ENCODE peak calls at places on chromosomes 3 and 15, in seven cellular contexts. M is NAMALWA; B is left colon; T is activated naive CD8-positive, alpha-beta T cell treated with anti-CD3 and anti-CD28 coated beads for 36 hours; X is HEK293T; Z is fibroblast of pulmonary artery; H is lower leg skin. O is an unnamed sample.

GRCh38 chr3:52005571-52005986 is 9.9 kb upstream of the RPL29 start:
- DNase-seq in M (no peak), Z (peak), H (no peak), B (no peak), X (no peak), T (no peak), O (no peak)

GRCh38 chr15:39833515-39833981 is 50.9 kb upstream of the FSIP1 start:
- DNase-seq in M (no peak), Z (peak), X (no peak), H (no peak), T (no peak), B (no peak), O (no peak)

GRCh38 chr3:127035672-127036071 is 52.8 kb downstream of the PLXNA1 start:
- DNase-seq in M (no peak), T (no peak), H (peak), X (no peak), Z (peak), B (peak), O (no peak)

GRCh38 chr15:25810154-25810553 is 53.0 kb downstream of the ATP10A start:
- DNase-seq in B (no peak), H (no peak), Z (no peak), T (no peak), M (no peak), X (no peak), O (no peak)

GRCh38 chr3:183959214-183959613 is 58.5 kb downstream of the ABCC5 start:
- DNase-seq in T (no peak), H (no peak), M (no peak), Z (no peak), X (no peak), B (no peak), O (no peak)

GRCh38 chr15:62907275-62907674 is 135.3 kb upstream of the TPM1 start:
- DNase-seq in Z (no peak), X (no peak), T (no peak), B (no peak), H (no peak), M (no peak), O (no peak)

GRCh38 chr15:26126819-26127387 is 263.8 kb upstream of the ATP10A start:
- DNase-seq in T (no peak), H (no peak), M (no peak), B (no peak), X (no peak), Z (no peak), O (no peak)

GRCh38 chr3:51682079-51682478 is 11.0 kb downstream of the TEX264 start:
- DNase-seq in T (peak), M (peak), X (peak), B (peak), H (peak), Z (peak), O (peak)

GRCh38 chr15:68435966-68436365 is 4.0 kb upstream of the ITGA11 start:
- DNase-seq in H (no peak), B (no peak), X (no peak), T (no peak), Z (no peak), M (no peak), O (no peak)

GRCh38 chr3:184178522-184179138 is 4.0 kb downstream of the AP2M1 start:
- DNase-seq in M (no peak), H (no peak), B (no peak), X (no peak), Z (no peak), T (no peak), O (no peak)

GRCh38 chr3:20527368-20527767 is 341.4 kb upstream of the SGO1 start:
- DNase-seq in X (no peak), T (no peak), M (no peak), H (no peak), Z (no peak), B (no peak), O (no peak)

GRCh38 chr15:72784233-72784876 is 797 bp upstream of the ADPGK start:
- DNase-seq in B (no peak), T (no peak), X (peak), H (no peak), Z (peak), M (peak), O (no peak)

GRCh38 chr3:32283304-32283703 is 44.8 kb downstream of the CMTM8 start:
- DNase-seq in M (no peak), B (no peak), H (no peak), Z (no peak), X (no peak), T (no peak), O (no peak)

GRCh38 chr15:65841121-65841930 is 28.0 kb upstream of the RAB11A start:
- DNase-seq in T (no peak), M (no peak), Z (peak), B (no peak), X (no peak), H (no peak), O (no peak)

GRCh38 chr15:96273317-96274086 is 57.0 kb upstream of the NR2F2 start:
- DNase-seq in M (no peak), Z (peak), T (peak), B (no peak), H (no peak), X (peak), O (peak)

GRCh38 chr3:177237206-177237605 is 39.9 kb upstream of the TBL1XR1 start:
- DNase-seq in X (no peak), M (no peak), Z (no peak), B (peak), T (no peak), H (no peak), O (no peak)

GRCh38 chr3:175398676-175399075 is 539.5 kb downstream of the NAALADL2 start:
- DNase-seq in Z (peak), T (no peak), B (no peak), X (no peak), H (no peak), M (no peak), O (no peak)

GRCh38 chr3:125403789-125404188 is 28.7 kb upstream of the ZNF148 start:
- DNase-seq in T (no peak), B (no peak), M (peak), H (no peak), Z (no peak), X (no peak), O (no peak)

GRCh38 chr3:37971467-37971866 is 19.1 kb upstream of the VILL start:
- DNase-seq in Z (no peak), X (no peak), M (no peak), B (no peak), T (no peak), H (no peak), O (no peak)

GRCh38 chr15:99857836-99858235 is 124.6 kb upstream of the LYSMD4 start:
- DNase-seq in X (no peak), H (no peak), B (no peak), T (no peak), M (no peak), Z (no peak), O (no peak)

GRCh38 chr3:186406669-186407635 is 44.9 kb upstream of the DGKG start:
- DNase-seq in X (no peak), M (no peak), T (no peak), H (no peak), Z (no peak), B (peak), O (no peak)

GRCh38 chr3:73055583-73056364 is 5.7 kb upstream of the EBLN2 start:
- DNase-seq in Z (no peak), T (no peak), B (no peak), M (no peak), X (no peak), H (no peak), O (no peak)

GRCh38 chr3:80870476-80871041 is 890.9 kb downstream of the GBE1 start:
- DNase-seq in Z (no peak), M (no peak), X (no peak), T (no peak), H (no peak), B (no peak), O (no peak)

GRCh38 chr3:182980204-182981037 is at the start of gene DCUN1D1:
- DNase-seq in M (peak), B (peak), H (peak), X (peak), T (peak), Z (peak), O (no peak)

O was measured in brain pericyte.